ENCODE peak calls at places on chromosomes 6 and 20, in four cellular contexts. A is prostate gland, E is IMR-90, S is adrenal gland. R is an unnamed sample.

GRCh38 chr20:21322083-21322710 is 19.1 kb downstream of the XRN2 start:
- DNase-seq in E (peak), S (no peak), A (no peak), R (no peak)

GRCh38 chr20:34544109-34544793 is 14.3 kb upstream of the MAP1LC3A start:
- DNase-seq in E (no peak), A (no peak), S (no peak), R (no peak)

GRCh38 chr6:42175860-42176259 is 2.7 kb downstream of the GUCA1A start:
- DNase-seq in S (no peak), A (no peak), E (no peak), R (no peak)

GRCh38 chr6:159098636-159099106 is 53.9 kb upstream of the TAGAP start:
- DNase-seq in A (no peak), S (no peak), E (no peak), R (no peak)

GRCh38 chr6:144344651-144345050 is 59.5 kb downstream of the UTRN start:
- DNase-seq in E (no peak), A (no peak), S (no peak), R (no peak)

GRCh38 chr6:26022737-26023136 is 60.1 kb downstream of the TRIM38 start:
- DNase-seq in S (no peak), E (no peak), A (no peak), R (no peak)

GRCh38 chr6:34829137-34829536 is 37.3 kb downstream of the BLTP3A start:
- DNase-seq in A (no peak), E (no peak), S (no peak), R (no peak)

GRCh38 chr20:36575066-36575743 is 1.8 kb downstream of the TGIF2 start:
- DNase-seq in S (peak), E (peak), A (peak), R (peak)

GRCh38 chr6:109834595-109835437 is 143.3 kb upstream of the GPR6 start:
- DNase-seq in S (no peak), A (no peak), E (no peak), R (no peak)

GRCh38 chr6:27178001-27178730 is 69.3 kb upstream of the PRSS16 start:
- DNase-seq in S (peak), A (peak), E (peak), R (peak)

GRCh38 chr6:34143884-34144580 is 1.9 kb downstream of the GRM4 start:
- DNase-seq in S (no peak), E (no peak), A (no peak), R (no peak)

GRCh38 chr6:166588691-166589333 is 2.3 kb upstream of the RAMACL start:
- DNase-seq in E (peak), S (no peak), A (no peak), R (no peak)

GRCh38 chr20:44357020-44357419 is 1.5 kb downstream of the HNF4A start:
- DNase-seq in A (no peak), E (no peak), S (peak), R (no peak)

GRCh38 chr20:48970681-48971370 is 49.3 kb downstream of the ARFGEF2 start:
- DNase-seq in A (no peak), E (no peak), S (peak), R (no peak)

GRCh38 chr20:14865731-14866130 is 528.3 kb upstream of the FLRT3 start:
- DNase-seq in S (no peak), A (no peak), E (no peak), R (no peak)

GRCh38 chr20:41047975-41048305 is 19.3 kb downstream of the TOP1 start:
- DNase-seq in S (no peak), E (no peak), A (no peak), R (no peak)

GRCh38 chr20:32231847-32232246 is 24.2 kb downstream of the POFUT1 start:
- DNase-seq in E (peak), A (no peak), S (peak), R (no peak)

GRCh38 chr6:79733388-79733787 is 102.3 kb downstream of the SH3BGRL2 start:
- DNase-seq in S (no peak), E (no peak), A (no peak), R (no peak)

GRCh38 chr6:64777941-64778785 is 928.9 kb downstream of the EYS start:
- DNase-seq in E (peak), S (no peak), A (no peak), R (no peak)

GRCh38 chr6:166419268-166419667 is 36.5 kb upstream of the MPC1 start:
- DNase-seq in A (no peak), E (peak), S (no peak), R (no peak)

GRCh38 chr6:129206761-129207330 is 323.9 kb downstream of the LAMA2 start:
- DNase-seq in A (no peak), E (no peak), S (no peak), R (no peak)

GRCh38 chr6:110814488-110815259 is 595 bp downstream of the CDK19 start:
- DNase-seq in A (no peak), S (peak), E (peak), R (peak)

GRCh38 chr6:153442096-153442495 is 311.0 kb upstream of the RGS17 start:
- DNase-seq in A (no peak), E (no peak), S (no peak), R (no peak)

GRCh38 chr6:84249724-84250123 is 22.3 kb upstream of the CEP162 start:
- DNase-seq in S (no peak), A (no peak), E (no peak), R (no peak)

GRCh38 chr20:53570446-53571276 is 23.0 kb downstream of the ZNF217 start:
- DNase-seq in S (no peak), E (no peak), A (no peak), R (peak)

GRCh38 chr6:37878150-37878710 is 58.7 kb downstream of the ZFAND3 start:
- DNase-seq in A (no peak), S (peak), E (peak), R (no peak)

GRCh38 chr6:108732101-108732870 is 115.9 kb upstream of the ARMC2 start:
- DNase-seq in S (no peak), E (peak), A (no peak), R (no peak)

GRCh38 chr20:15834857-15835256 is 738.4 kb downstream of the KIF16B start:
- DNase-seq in S (no peak), E (no peak), A (no peak), R (no peak)

GRCh38 chr6:169966312-169967181 is 215.1 kb downstream of the ERMARD start:
- DNase-seq in S (no peak), A (no peak), E (no peak), R (no peak)

GRCh38 chr6:127482318-127482717 is 23.1 kb upstream of the KIAA0408 start:
- DNase-seq in S (no peak), A (no peak), E (no peak), R (no peak)

GRCh38 chr6:100435299-100435698 is 29.4 kb downstream of the SIM1 start:
- DNase-seq in E (no peak), A (no peak), S (no peak), R (no peak)

GRCh38 chr20:58787211-58788067 is 63.3 kb downstream of the GNAS-AS1 start:
- DNase-seq in A (no peak), S (no peak), E (peak), R (no peak)

GRCh38 chr20:51128198-51128597 is 105.3 kb upstream of the KCNG1 start:
- DNase-seq in S (no peak), A (no peak), E (peak), R (no peak)

GRCh38 chr20:62922451-62922921 is 3.8 kb downstream of the DIDO1 start:
- DNase-seq in S (no peak), E (no peak), A (peak), R (no peak)

GRCh38 chr20:5172167-5172586 is 45.4 kb downstream of the CDS2 start:
- DNase-seq in A (no peak), E (no peak), S (no peak), R (no peak)

GRCh38 chr6:4240148-4240547 is 104.8 kb upstream of the ECI2 start:
- DNase-seq in E (no peak), S (no peak), A (no peak), R (no peak)
- TF ChIP-seq POLR2A in E (no peak), S (no peak), A (no peak), R (no peak)

DNA sequence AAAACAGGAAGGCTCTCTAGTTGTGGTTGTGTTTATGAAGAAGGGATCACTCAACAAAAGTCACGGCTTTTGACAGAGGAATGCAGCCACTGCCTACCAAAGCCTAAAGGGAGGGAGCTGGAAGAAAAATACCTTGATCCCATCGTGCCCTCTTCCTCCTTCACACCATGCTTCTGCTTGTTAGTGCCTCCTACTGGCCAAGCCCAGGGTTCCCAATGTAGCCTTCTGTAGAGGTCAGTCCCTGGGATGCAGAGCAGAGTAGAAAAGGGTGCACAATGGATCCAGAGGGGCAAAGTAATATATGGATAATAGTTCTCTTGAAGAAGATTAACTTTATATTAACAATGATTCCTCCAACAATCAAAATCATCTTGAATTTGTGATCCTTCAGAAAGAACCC is 293.5 kb upstream of the FERMT1 start:
- DNase-seq in S (no peak), E (no peak), A (no peak), R (no peak)
- TF ChIP-seq CTCF in S (no peak), E (no peak), A (no peak), R (no peak)

DNA sequence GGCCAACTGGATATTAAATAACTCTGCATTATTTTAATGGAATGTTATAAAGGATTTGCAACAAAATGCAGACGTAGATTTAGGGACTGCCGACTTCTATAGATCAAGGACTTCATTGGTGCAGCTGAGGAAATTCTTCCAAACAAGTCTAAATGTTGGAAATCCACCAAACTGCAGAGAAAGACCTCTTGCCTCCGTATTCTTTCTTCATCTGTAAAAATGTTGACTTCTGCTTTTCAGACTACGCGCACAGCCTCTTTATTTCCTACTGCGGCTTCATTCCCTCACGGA is 1.5 kb upstream of the QKI start:
- DNase-seq in A (no peak), S (no peak), E (no peak), R (no peak)
- TF ChIP-seq POLR2A in A (no peak), S (no peak), E (no peak), R (no peak)

GRCh38 chr6:121319603-121320002 is 14.7 kb downstream of the TBC1D32 start:
- DNase-seq in A (no peak), S (no peak), E (no peak), R (no peak)

GRCh38 chr6:121314407-121315112 is 19.7 kb downstream of the TBC1D32 start:
- DNase-seq in E (no peak), S (no peak), A (no peak), R (no peak)

GRCh38 chr6:121321282-121321681 is 13.0 kb downstream of the TBC1D32 start:
- DNase-seq in E (no peak), A (no peak), S (no peak), R (no peak)

GRCh38 chr6:121319112-121319553 is 15.1 kb downstream of the TBC1D32 start:
- DNase-seq in E (peak), S (no peak), A (no peak), R (no peak)
- TF ChIP-seq CTCF in E (peak), S (peak), A (no peak), R (peak)

GRCh38 chr20:47669489-47669888 is 115.8 kb downstream of the SULF2 start:
- DNase-seq in S (no peak), A (no peak), E (no peak), R (no peak)
- TF ChIP-seq POLR2A in S (no peak), A (no peak), E (no peak), R (no peak)

DNA sequence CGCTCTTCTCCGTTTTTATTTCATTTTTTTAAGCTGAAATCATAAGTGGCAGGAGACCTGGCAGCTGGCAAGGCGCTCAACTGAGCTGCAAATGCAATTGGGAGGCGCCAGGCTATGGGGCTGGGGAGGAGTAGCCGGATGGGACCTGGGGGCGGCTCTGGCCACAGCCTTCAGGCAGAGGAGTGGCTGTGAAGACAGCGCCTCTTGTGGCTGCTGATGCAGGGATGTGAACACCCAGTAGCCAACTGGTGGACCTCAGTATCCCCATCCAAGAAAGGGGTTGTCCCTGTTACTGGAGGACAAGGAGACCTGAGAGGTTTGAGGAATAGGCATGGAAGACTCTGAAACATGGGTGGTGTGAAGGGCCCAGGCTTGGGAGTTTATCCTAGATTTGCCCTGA is 12.6 kb downstream of the KCNK17 start:
- DNase-seq in E (no peak), S (peak), A (no peak), R (no peak)
- TF ChIP-seq CTCF in E (peak), S (no peak), A (no peak), R (no peak)

R was measured in body of pancreas.